ENCODE peak calls at places on chromosomes 3 and 15, in four cellular contexts. One of them, this sample, is unnamed.

GRCh38 chr15:91214675-91215590 is 114.9 kb downstream of the SV2B start:
- DNase-seq in ovary: no peak
- DNase-seq in neural progenitor cell: no peak
- DNase-seq in GM23248: no peak
- DNase-seq in this sample: no peak

GRCh38 chr15:90042766-90043525 is 41.8 kb downstream of the ZNF710 start:
- DNase-seq in ovary: peak; percentile 14
- DNase-seq in neural progenitor cell: peak; percentile 64
- DNase-seq in GM23248: no peak
- DNase-seq in this sample: peak; percentile 46

GRCh38 chr15:34603095-34603494 is 19.6 kb upstream of the GOLGA8B start:
- DNase-seq in ovary: no peak
- DNase-seq in neural progenitor cell: no peak
- DNase-seq in GM23248: no peak
- DNase-seq in this sample: no peak

GRCh38 chr15:49235446-49236207 is 65.6 kb downstream of the GALK2 start:
- DNase-seq in ovary: peak; percentile 66
- DNase-seq in neural progenitor cell: peak; percentile 79
- DNase-seq in GM23248: peak; percentile 87
- DNase-seq in this sample: no peak

GRCh38 chr3:122081543-122081942 is 26.4 kb downstream of the CD86 start:
- DNase-seq in ovary: no peak
- DNase-seq in neural progenitor cell: no peak
- DNase-seq in GM23248: no peak
- DNase-seq in this sample: no peak

GRCh38 chr15:29322407-29322806 is 52.8 kb upstream of the NSMCE3 start:
- DNase-seq in ovary: no peak
- DNase-seq in neural progenitor cell: peak; percentile 30
- DNase-seq in GM23248: no peak
- DNase-seq in this sample: no peak

GRCh38 chr15:45670061-45670460 is 35.2 kb downstream of the SQOR start:
- DNase-seq in ovary: no peak
- DNase-seq in neural progenitor cell: no peak
- DNase-seq in GM23248: peak; percentile 6
- DNase-seq in this sample: no peak

GRCh38 chr3:49666592-49666991 is 7.6 kb upstream of the APEH start:
- DNase-seq in ovary: no peak
- DNase-seq in neural progenitor cell: no peak
- DNase-seq in GM23248: no peak
- DNase-seq in this sample: peak; percentile 64

GRCh38 chr3:9168230-9168629 is 81.2 kb downstream of the SRGAP3 start:
- DNase-seq in ovary: no peak
- DNase-seq in neural progenitor cell: peak; percentile 60
- DNase-seq in GM23248: no peak
- DNase-seq in this sample: no peak

GRCh38 chr3:195123196-195123805 is 147.7 kb downstream of the XXYLT1 start:
- DNase-seq in ovary: no peak
- DNase-seq in neural progenitor cell: peak; percentile 39
- DNase-seq in GM23248: peak; percentile 60
- DNase-seq in this sample: no peak

GRCh38 chr3:10929978-10930620 is 62.4 kb upstream of the SLC6A1 start:
- DNase-seq in ovary: no peak
- DNase-seq in neural progenitor cell: no peak
- DNase-seq in GM23248: no peak
- DNase-seq in this sample: peak; percentile 23

GRCh38 chr15:89492111-89492641 is 4.2 kb downstream of the RHCG start:
- DNase-seq in ovary: no peak
- DNase-seq in neural progenitor cell: peak; percentile 73
- DNase-seq in GM23248: peak; percentile 16
- DNase-seq in this sample: peak; percentile 51

GRCh38 chr3:109563149-109563548 is 225.8 kb upstream of the DPPA4 start:
- DNase-seq in ovary: no peak
- DNase-seq in neural progenitor cell: no peak
- DNase-seq in GM23248: no peak
- DNase-seq in this sample: no peak

GRCh38 chr3:153163349-153164008 is 1.5 kb downstream of the RAP2B start:
- DNase-seq in ovary: peak; percentile 37
- DNase-seq in neural progenitor cell: no peak
- DNase-seq in GM23248: peak; percentile 58
- DNase-seq in this sample: no peak

GRCh38 chr3:182810574-182811268 is 17.4 kb downstream of the ATP11B start:
- DNase-seq in ovary: no peak
- DNase-seq in neural progenitor cell: no peak
- DNase-seq in GM23248: peak; percentile 64
- DNase-seq in this sample: no peak

GRCh38 chr3:10419637-10420232 is 85.7 kb downstream of the ATP2B2 start:
- DNase-seq in ovary: no peak
- DNase-seq in neural progenitor cell: no peak
- DNase-seq in GM23248: no peak
- DNase-seq in this sample: no peak

GRCh38 chr3:17431004-17431403 is 311.4 kb downstream of the TBC1D5 start:
- DNase-seq in ovary: no peak
- DNase-seq in neural progenitor cell: no peak
- DNase-seq in GM23248: peak; percentile 56
- DNase-seq in this sample: no peak

GRCh38 chr15:31069360-31070000 is 32.0 kb downstream of the TRPM1 start:
- DNase-seq in ovary: peak; percentile 76
- DNase-seq in neural progenitor cell: no peak
- DNase-seq in GM23248: peak; percentile 58
- DNase-seq in this sample: peak; percentile 88

GRCh38 chr3:196181127-196181546 is 30.1 kb downstream of the ZDHHC19 start:
- DNase-seq in ovary: no peak
- DNase-seq in neural progenitor cell: no peak
- DNase-seq in GM23248: no peak
- DNase-seq in this sample: no peak
- H3K4me1 ChIP-seq in ovary: no peaks in the 10 kb centered on the region
- H3K4me1 ChIP-seq in neural progenitor cell: peaks cover 13% of the 10 kb centered on the region
- H3K4me1 ChIP-seq in GM23248: no peaks in the 10 kb centered on the region
- H3K4me1 ChIP-seq in this sample: no peaks in the 10 kb centered on the region

DNA sequence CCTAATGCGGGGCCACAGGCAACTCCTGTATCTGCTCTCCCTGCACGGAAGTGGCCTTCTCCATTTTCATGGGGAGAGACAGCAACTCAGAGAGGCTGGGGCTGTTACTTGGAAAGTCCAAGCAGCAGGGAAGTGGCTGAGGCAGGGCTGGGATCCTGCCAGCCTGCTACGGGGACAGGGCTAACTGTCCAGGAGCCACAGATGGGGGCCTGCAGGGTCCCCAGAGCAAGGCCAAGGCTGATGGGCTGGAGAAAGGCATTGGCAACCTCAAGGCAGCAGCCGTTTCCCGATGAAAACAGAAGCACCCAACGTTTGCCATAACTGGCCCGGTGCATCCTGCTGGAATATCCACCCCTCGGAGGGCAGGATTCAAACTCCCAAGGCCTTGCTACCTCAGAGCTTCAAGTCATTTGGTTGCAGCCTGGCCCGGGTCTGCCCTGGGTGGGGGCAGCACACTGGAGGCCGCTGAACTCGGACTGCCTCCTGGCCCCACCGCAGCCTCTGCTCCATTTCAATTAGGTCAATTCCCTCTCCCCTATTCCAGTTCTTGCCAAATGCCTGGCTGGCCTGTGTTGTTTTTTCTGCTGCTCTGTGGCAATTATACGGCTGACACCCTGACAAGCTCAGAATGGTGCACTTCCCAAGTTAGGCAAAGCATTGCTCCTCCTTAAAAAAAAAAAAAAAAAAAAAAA is 143.5 kb downstream of the NUP210 start:
- DNase-seq in ovary: no peak
- DNase-seq in neural progenitor cell: no peak
- DNase-seq in GM23248: no peak
- DNase-seq in this sample: peak; percentile 81
- H3K27ac ChIP-seq in ovary: no peak overlapping the region
- H3K27ac ChIP-seq in neural progenitor cell: no peak overlapping the region
- H3K27ac ChIP-seq in GM23248: no peak overlapping the region
- H3K27ac ChIP-seq in this sample: peak overlapping the region; percentile 75

GRCh38 chr15:81297147-81297572 is 26.8 kb downstream of the STARD5 start:
- DNase-seq in ovary: no peak
- DNase-seq in neural progenitor cell: no peak
- DNase-seq in GM23248: peak; percentile 76
- DNase-seq in this sample: no peak
- H3K4me1 ChIP-seq in ovary: no peaks in the 10 kb centered on the region
- H3K4me1 ChIP-seq in neural progenitor cell: peaks cover 3% of the 10 kb centered on the region
- H3K4me1 ChIP-seq in GM23248: peaks cover 13% of the 10 kb centered on the region
- H3K4me1 ChIP-seq in this sample: no peaks in the 10 kb centered on the region

GRCh38 chr15:71800835-71801745 is 9.3 kb upstream of the NR2E3 start:
- DNase-seq in ovary: no peak
- DNase-seq in neural progenitor cell: peak; percentile 75
- DNase-seq in GM23248: peak; percentile 85
- DNase-seq in this sample: peak; percentile 21

GRCh38 chr15:71801935-71802655 is 8.3 kb upstream of the NR2E3 start:
- DNase-seq in ovary: no peak
- DNase-seq in neural progenitor cell: no peak
- DNase-seq in GM23248: no peak
- DNase-seq in this sample: peak; percentile 39

GRCh38 chr15:71798641-71799040 is 11.7 kb upstream of the NR2E3 start:
- DNase-seq in ovary: no peak
- DNase-seq in neural progenitor cell: no peak
- DNase-seq in GM23248: no peak
- DNase-seq in this sample: no peak

GRCh38 chr15:71802770-71803169 is 7.6 kb upstream of the NR2E3 start:
- DNase-seq in ovary: no peak
- DNase-seq in neural progenitor cell: peak; percentile 47
- DNase-seq in GM23248: no peak
- DNase-seq in this sample: no peak

DNA sequence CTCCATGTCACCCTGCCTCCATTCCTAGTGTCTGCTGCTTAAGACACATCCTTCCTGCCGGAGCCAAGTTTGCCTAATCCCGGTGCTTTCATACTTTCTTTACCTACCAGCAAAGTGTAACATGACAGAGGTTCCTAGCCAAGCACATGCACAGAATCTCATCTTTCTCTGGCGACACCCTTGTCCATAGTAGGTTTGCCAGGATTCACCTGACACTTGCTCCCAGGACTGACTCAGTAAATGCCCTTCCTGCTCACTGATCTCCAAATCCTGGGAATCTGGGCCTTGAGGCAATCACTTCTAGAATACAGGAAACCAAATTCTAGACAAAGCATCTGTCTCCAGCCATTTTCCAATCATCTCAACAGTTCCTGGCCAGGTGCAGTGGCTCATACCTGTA is 10.2 kb upstream of the NR2E3 start:
- DNase-seq in ovary: no peak
- DNase-seq in neural progenitor cell: no peak
- DNase-seq in GM23248: no peak
- DNase-seq in this sample: no peak
- H3K27ac ChIP-seq in ovary: no peak overlapping the region
- H3K27ac ChIP-seq in neural progenitor cell: no peak overlapping the region
- H3K27ac ChIP-seq in GM23248: no peak overlapping the region
- H3K27ac ChIP-seq in this sample: no peak overlapping the region

DNA sequence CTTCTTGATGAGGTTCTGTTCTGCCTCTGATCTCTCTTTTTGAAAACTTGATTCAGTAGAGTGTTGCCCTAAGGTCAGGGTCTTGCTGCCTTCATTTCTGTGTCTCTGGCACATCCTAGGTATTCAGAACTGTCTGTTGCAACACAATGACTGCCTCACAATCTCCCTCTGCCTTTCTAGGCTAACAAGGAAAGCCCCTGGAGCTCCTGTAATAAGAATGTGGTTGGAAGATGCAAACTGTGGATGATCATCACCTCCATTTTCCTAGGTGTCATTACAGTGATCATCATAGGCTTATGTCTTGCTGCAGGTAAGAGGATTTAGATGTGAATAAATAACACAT is 7.0 kb downstream of the C3orf52 start:
- DNase-seq in ovary: no peak
- DNase-seq in neural progenitor cell: no peak
- DNase-seq in GM23248: no peak
- DNase-seq in this sample: no peak
- H3K4me1 ChIP-seq in ovary: no peaks in the 10 kb centered on the region
- H3K4me1 ChIP-seq in neural progenitor cell: peaks cover 26% of the 10 kb centered on the region
- H3K4me1 ChIP-seq in GM23248: peaks cover 15% of the 10 kb centered on the region
- H3K4me1 ChIP-seq in this sample: no peaks in the 10 kb centered on the region

DNA sequence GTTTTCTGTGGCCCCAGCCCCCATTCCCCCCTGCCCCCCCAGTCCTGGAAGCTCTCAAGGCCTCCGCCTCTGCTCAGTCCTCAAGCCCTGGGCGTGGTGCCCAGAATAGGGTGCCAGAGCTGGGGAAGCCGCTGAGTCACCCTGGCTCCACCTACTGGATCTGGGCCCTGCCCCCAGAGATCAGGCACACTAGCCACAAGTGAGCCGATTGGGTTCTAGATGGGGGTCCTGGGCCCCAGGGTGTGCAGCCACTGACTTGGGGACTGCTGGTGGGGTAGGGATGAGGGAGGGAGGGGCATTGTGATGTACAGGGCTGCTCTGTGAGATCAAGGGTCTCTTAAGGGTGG is 5.7 kb downstream of the EIF4G1 start:
- DNase-seq in ovary: peak; percentile 100
- DNase-seq in neural progenitor cell: no peak
- DNase-seq in GM23248: peak; percentile 99
- DNase-seq in this sample: peak; percentile 99
- H3K27ac ChIP-seq in ovary: peak overlapping the region; percentile 73
- H3K27ac ChIP-seq in neural progenitor cell: no peak overlapping the region
- H3K27ac ChIP-seq in GM23248: peak overlapping the region; percentile 44
- H3K27ac ChIP-seq in this sample: peak overlapping the region; percentile 83

GRCh38 chr15:96393209-96393513 is 62.7 kb downstream of the NR2F2 start:
- DNase-seq in ovary: no peak
- DNase-seq in neural progenitor cell: no peak
- DNase-seq in GM23248: no peak
- DNase-seq in this sample: no peak
- H3K4me1 ChIP-seq in ovary: peaks cover 4% of the 10 kb centered on the region
- H3K4me1 ChIP-seq in neural progenitor cell: peaks cover 28% of the 10 kb centered on the region
- H3K4me1 ChIP-seq in GM23248: peaks cover 8% of the 10 kb centered on the region
- H3K4me1 ChIP-seq in this sample: no peaks in the 10 kb centered on the region

GRCh38 chr3:42094992-42095391 is 3.8 kb downstream of the TRAK1 start:
- DNase-seq in ovary: no peak
- DNase-seq in neural progenitor cell: no peak
- DNase-seq in GM23248: no peak
- DNase-seq in this sample: no peak

GRCh38 chr3:42088803-42089520 is 2.2 kb upstream of the TRAK1 start:
- DNase-seq in ovary: no peak
- DNase-seq in neural progenitor cell: no peak
- DNase-seq in GM23248: no peak
- DNase-seq in this sample: no peak

GRCh38 chr3:42090973-42091731 is at the start of gene TRAK1:
- DNase-seq in ovary: no peak
- DNase-seq in neural progenitor cell: no peak
- DNase-seq in GM23248: peak; percentile 95
- DNase-seq in this sample: no peak

GRCh38 chr3:42094128-42094527 is 3.0 kb downstream of the TRAK1 start:
- DNase-seq in ovary: no peak
- DNase-seq in neural progenitor cell: no peak
- DNase-seq in GM23248: peak; percentile 19
- DNase-seq in this sample: no peak

GRCh38 chr3:42092006-42092405 is 849 bp downstream of the TRAK1 start:
- DNase-seq in ovary: no peak
- DNase-seq in neural progenitor cell: no peak
- DNase-seq in GM23248: peak; percentile 25
- DNase-seq in this sample: no peak
- H3K27ac ChIP-seq in ovary: no peak overlapping the region
- H3K27ac ChIP-seq in neural progenitor cell: no peak overlapping the region
- H3K27ac ChIP-seq in GM23248: peak overlapping the region; percentile 97
- H3K27ac ChIP-seq in this sample: no peak overlapping the region

This sample was measured in right lobe of liver.